ENCODE peak calls at places on chromosome 1, in five cellular contexts. G is cardiac fibroblast, T is heart left ventricle, I is NB4, L is endothelial cell. V is an unnamed sample.
A peak's percentile ranks its signal among the peaks of the same experiment; 100 is the strongest.

GRCh38 chr1:34378968-34379729 is 202.4 kb downstream of the C1orf94 start:
- DNase-seq in G (no peak), T (no peak), I (no peak), L (no peak), V (no peak)

GRCh38 chr1:78647238-78647637 is 2.4 kb upstream of the IFI44 start:
- DNase-seq in G (no peak), T (no peak), I (no peak), L (no peak), V (no peak)

GRCh38 chr1:28812669-28813468 is 899 bp downstream of the OPRD1 start:
- DNase-seq in G (no peak), T (no peak), I (no peak), L (no peak), V (no peak)

GRCh38 chr1:172429324-172430127 is 9.0 kb downstream of the C1orf105 start:
- DNase-seq in G (peak; percentile 85), T (no peak), I (peak; percentile 70), L (peak; percentile 25), V (no peak)

GRCh38 chr1:198903203-198903602 is 264.4 kb downstream of the PTPRC start:
- DNase-seq in G (no peak), T (no peak), I (no peak), L (no peak), V (no peak)

GRCh38 chr1:151838491-151839412 is 868 bp downstream of the C2CD4D start:
- DNase-seq in G (no peak), T (peak; percentile 50), I (no peak), L (no peak), V (no peak)

GRCh38 chr1:58047265-58047858 is 499.2 kb downstream of the OMA1 start:
- DNase-seq in G (peak; percentile 4), T (no peak), I (peak; percentile 34), L (peak; percentile 42), V (peak; percentile 16)

GRCh38 chr1:14705824-14706223 is 107.3 kb downstream of the KAZN start:
- DNase-seq in G (no peak), T (no peak), I (no peak), L (no peak), V (no peak)

GRCh38 chr1:245933431-245934042 is 573.5 kb downstream of the SMYD3 start:
- DNase-seq in G (no peak), T (no peak), I (no peak), L (no peak), V (no peak)

GRCh38 chr1:147541672-147542548 is 609 bp downstream of the BCL9 start:
- DNase-seq in G (peak; percentile 42), T (peak; percentile 62), I (no peak), L (peak; percentile 41), V (peak; percentile 24)

GRCh38 chr1:44417351-44418021 is 12.4 kb downstream of the RNF220 start:
- DNase-seq in G (no peak), T (peak; percentile 73), I (no peak), L (peak; percentile 83), V (peak; percentile 43)

GRCh38 chr1:7405844-7406500 is 365.1 kb upstream of the VAMP3 start:
- DNase-seq in G (no peak), T (no peak), I (no peak), L (no peak), V (no peak)

GRCh38 chr1:181013144-181013543 is 9.5 kb downstream of the STX6 start:
- DNase-seq in G (peak; percentile 56), T (no peak), I (peak; percentile 87), L (no peak), V (no peak)

GRCh38 chr1:155175927-155176371 is 2.3 kb downstream of the TRIM46 start:
- DNase-seq in G (no peak), T (no peak), I (peak; percentile 55), L (no peak), V (no peak)

GRCh38 chr1:165683848-165684485 is 14.4 kb downstream of the ALDH9A1 start:
- DNase-seq in G (no peak), T (no peak), I (no peak), L (no peak), V (no peak)

GRCh38 chr1:216812966-216813365 is 89.7 kb upstream of the ESRRG start:
- DNase-seq in G (no peak), T (no peak), I (no peak), L (no peak), V (no peak)

GRCh38 chr1:244324176-244324883 is 127.4 kb downstream of the ADSS2 start:
- DNase-seq in G (no peak), T (no peak), I (no peak), L (no peak), V (no peak)

GRCh38 chr1:54324031-54324654 is 82.1 kb downstream of the SSBP3 start:
- DNase-seq in G (no peak), T (no peak), I (no peak), L (no peak), V (no peak)

GRCh38 chr1:167542109-167543032 is 11.2 kb downstream of the CREG1 start:
- DNase-seq in G (no peak), T (no peak), I (no peak), L (no peak), V (no peak)

GRCh38 chr1:8211620-8212442 is 106.1 kb upstream of the SLC45A1 start:
- DNase-seq in G (peak; percentile 99), T (no peak), I (peak; percentile 91), L (no peak), V (no peak)

GRCh38 chr1:31371121-31371520 is 1.8 kb downstream of the FABP3 start:
- DNase-seq in G (no peak), T (no peak), I (no peak), L (no peak), V (no peak)

GRCh38 chr1:30548294-30548693 is 175.1 kb downstream of the MATN1 start:
- DNase-seq in G (no peak), T (no peak), I (no peak), L (no peak), V (no peak)

GRCh38 chr1:29290414-29290980 is 54.2 kb downstream of the PTPRU start:
- DNase-seq in G (no peak), T (no peak), I (no peak), L (no peak), V (no peak)

GRCh38 chr1:245648749-245649517 is 494.1 kb downstream of the KIF26B start:
- DNase-seq in G (no peak), T (no peak), I (no peak), L (no peak), V (no peak)

GRCh38 chr1:15756143-15757015 is 2.2 kb upstream of the FBLIM1 start:
- DNase-seq in G (no peak), T (no peak), I (no peak), L (no peak), V (no peak)

GRCh38 chr1:153032073-153032472 is 1.1 kb downstream of the SPRR1B start:
- DNase-seq in G (no peak), T (no peak), I (peak; percentile 4), L (no peak), V (no peak)

GRCh38 chr1:153035211-153035610 is 4.2 kb downstream of the SPRR1B start:
- DNase-seq in G (no peak), T (no peak), I (no peak), L (no peak), V (no peak)

GRCh38 chr1:153030895-153031294 is at the start of gene SPRR1B:
- DNase-seq in G (no peak), T (no peak), I (no peak), L (no peak), V (no peak)

GRCh38 chr1:153028771-153029170 is 2.2 kb upstream of the SPRR1B start:
- DNase-seq in G (no peak), T (no peak), I (no peak), L (no peak), V (no peak)

GRCh38 chr1:153032677-153033308 is 1.8 kb downstream of the SPRR1B start:
- DNase-seq in G (peak; percentile 19), T (no peak), I (peak; percentile 52), L (peak; percentile 18), V (no peak)
- TF ChIP-seq CTCF in G (no peak), T (no peak), I (peak; percentile 39), L (no peak), V (peak; percentile 40)

DNA sequence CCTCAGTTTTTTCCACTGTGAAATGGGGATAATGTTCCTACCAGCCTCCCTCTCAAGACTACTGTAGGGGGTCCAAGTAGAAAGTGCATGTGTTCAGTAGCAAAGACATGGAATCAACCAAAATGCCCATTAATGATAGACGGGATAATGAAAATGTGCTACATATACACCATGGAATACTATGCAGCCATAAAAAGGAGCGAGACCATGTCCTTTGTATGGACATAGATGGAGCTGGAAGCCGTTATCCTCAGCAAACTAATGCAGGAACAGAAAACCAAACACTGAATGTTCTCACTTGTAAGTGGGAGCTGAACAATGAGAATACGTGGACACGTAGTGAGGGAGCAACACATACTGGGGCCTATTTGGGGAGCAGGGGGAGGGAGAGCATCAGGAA is 6.1 kb upstream of the ZNF362 start:
- DNase-seq in G (no peak), T (no peak), I (no peak), L (no peak), V (no peak)
- TF ChIP-seq CTCF in G (no peak), T (no peak), I (no peak), L (no peak), V (no peak)

GRCh38 chr1:186838380-186839076 is 9.8 kb downstream of the PLA2G4A start:
- DNase-seq in G (no peak), T (no peak), I (no peak), L (no peak), V (no peak)
- TF ChIP-seq CTCF in G (no peak), T (no peak), I (no peak), L (no peak), V (no peak)

DNA sequence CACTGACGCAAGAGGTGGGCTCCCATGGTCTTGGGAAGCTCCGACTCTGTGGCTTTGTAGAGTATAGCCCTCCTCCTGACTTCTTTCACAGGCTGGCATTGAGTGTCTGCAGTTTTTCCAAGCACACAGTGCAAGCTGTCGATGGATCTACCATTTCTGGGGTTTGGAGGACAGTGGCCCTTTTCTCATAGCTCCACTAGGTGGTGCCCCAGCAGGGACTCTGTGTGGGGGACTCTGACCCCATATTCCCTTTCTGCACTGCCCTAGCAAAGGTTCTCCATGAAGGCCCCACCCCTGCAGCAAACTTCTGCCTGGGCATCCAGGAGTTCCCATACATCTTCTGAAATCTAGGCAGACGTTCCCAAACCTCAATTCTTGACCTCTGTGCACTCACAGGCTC is 236.2 kb downstream of the COL11A1 start:
- DNase-seq in G (no peak), T (no peak), I (no peak), L (no peak), V (no peak)
- TF ChIP-seq CTCF in G (no peak), T (no peak), I (peak; percentile 26), L (no peak), V (no peak)

GRCh38 chr1:13516606-13517005 is 2.8 kb upstream of the LRRC38 start:
- DNase-seq in G (no peak), T (no peak), I (no peak), L (no peak), V (no peak)

GRCh38 chr1:13520985-13521384 is 7.2 kb upstream of the LRRC38 start:
- DNase-seq in G (no peak), T (no peak), I (no peak), L (no peak), V (no peak)

GRCh38 chr1:13513063-13513884 is 529 bp downstream of the LRRC38 start:
- DNase-seq in G (peak; percentile 25), T (peak; percentile 38), I (no peak), L (no peak), V (no peak)

GRCh38 chr1:13513885-13514546 is at the start of gene LRRC38:
- DNase-seq in G (no peak), T (peak; percentile 60), I (no peak), L (peak; percentile 30), V (no peak)

GRCh38 chr1:13517193-13517812 is 3.5 kb upstream of the LRRC38 start:
- DNase-seq in G (peak; percentile 37), T (no peak), I (peak; percentile 44), L (peak; percentile 64), V (no peak)
- TF ChIP-seq CTCF in G (peak; percentile 50), T (peak; percentile 32), I (peak; percentile 51), L (peak; percentile 57), V (peak; percentile 58)

V was measured in progenitor cell of endocrine pancreas.